ENCODE peak calls at places on chromosome 22, in eight cellular contexts. H is fibroblast of lung; J is astrocyte of the spinal cord; Q is GM06990; U is fibroblast of pulmonary artery; V is choroid plexus epithelial cell; B is CD8-positive, alpha-beta T cell; L is neural progenitor cell. G is an unnamed sample.

GRCh38 chr22:40240671-40241070 is 62.9 kb downstream of the TNRC6B start:
- DNase-seq in V (no peak), B (no peak), L (no peak), J (no peak), U (no peak), Q (no peak), H (no peak), G (no peak)

GRCh38 chr22:39115570-39115969 is 18.5 kb downstream of the APOBEC3H start:
- DNase-seq in H (no peak), V (no peak), U (no peak), Q (no peak), B (no peak), J (no peak), L (no peak), G (no peak)

GRCh38 chr22:47165338-47165931 is 403.0 kb downstream of the TBC1D22A start:
- DNase-seq in L (no peak), H (no peak), B (no peak), J (no peak), V (no peak), Q (no peak), U (no peak), G (no peak)

GRCh38 chr22:40491990-40492631 is 121.7 kb downstream of the SGSM3 start:
- DNase-seq in V (peak), H (peak), L (no peak), U (peak), Q (peak), J (peak), B (no peak), G (no peak)

GRCh38 chr22:39183991-39184585 is 31.6 kb upstream of the CBX7 start:
- DNase-seq in B (no peak), U (peak), J (no peak), H (peak), Q (no peak), V (peak), L (no peak), G (no peak)

GRCh38 chr22:29797351-29797750 is 30.2 kb downstream of the UQCR10 start:
- DNase-seq in V (no peak), B (no peak), H (no peak), J (no peak), Q (no peak), L (no peak), U (no peak), G (no peak)

GRCh38 chr22:23767673-23768548 is at the start of gene CHCHD10:
- DNase-seq in L (peak), B (peak), H (peak), J (peak), Q (peak), U (peak), V (peak), G (peak)

GRCh38 chr22:24588370-24588755 is 4.5 kb downstream of the LRRC75B start:
- DNase-seq in B (no peak), V (no peak), L (no peak), Q (no peak), H (no peak), J (peak), U (no peak), G (no peak)

GRCh38 chr22:48153726-48154125 is 1391.3 kb downstream of the TBC1D22A start:
- DNase-seq in V (no peak), L (no peak), B (no peak), H (no peak), U (no peak), J (no peak), Q (no peak), G (no peak)

GRCh38 chr22:49349181-49349835 is 478.4 kb downstream of the BRD1 start:
- DNase-seq in L (no peak), H (no peak), Q (no peak), B (no peak), J (no peak), V (no peak), U (no peak), G (no peak)

GRCh38 chr22:25334091-25334490 is 114.7 kb downstream of the CRYBB2 start:
- DNase-seq in J (no peak), U (peak), V (peak), Q (no peak), H (peak), L (peak), B (no peak), G (peak)

GRCh38 chr22:22769434-22770279 is 118.0 kb upstream of the IGLL5 start:
- DNase-seq in L (peak), V (no peak), Q (no peak), B (no peak), U (no peak), J (no peak), H (no peak), G (no peak)

GRCh38 chr22:30041881-30042280 is 38.4 kb upstream of the HORMAD2 start:
- DNase-seq in U (no peak), J (no peak), L (no peak), B (no peak), Q (no peak), V (no peak), H (no peak), G (no peak)

GRCh38 chr22:46894081-46894671 is 131.7 kb downstream of the TBC1D22A start:
- DNase-seq in Q (no peak), U (no peak), V (no peak), B (no peak), H (peak), L (no peak), J (no peak), G (no peak)

GRCh38 chr22:25448435-25449051 is 115.9 kb upstream of the GRK3 start:
- DNase-seq in J (peak), B (no peak), U (peak), L (peak), V (peak), Q (peak), H (peak), G (peak)

GRCh38 chr22:50657925-50658324 is 14.7 kb upstream of the SHANK3 start:
- DNase-seq in U (no peak), V (no peak), J (no peak), Q (no peak), B (no peak), H (peak), L (no peak), G (no peak)

GRCh38 chr22:50660306-50660705 is 12.3 kb upstream of the SHANK3 start:
- DNase-seq in H (no peak), V (peak), U (no peak), B (no peak), Q (no peak), J (no peak), L (no peak), G (no peak)

DNA sequence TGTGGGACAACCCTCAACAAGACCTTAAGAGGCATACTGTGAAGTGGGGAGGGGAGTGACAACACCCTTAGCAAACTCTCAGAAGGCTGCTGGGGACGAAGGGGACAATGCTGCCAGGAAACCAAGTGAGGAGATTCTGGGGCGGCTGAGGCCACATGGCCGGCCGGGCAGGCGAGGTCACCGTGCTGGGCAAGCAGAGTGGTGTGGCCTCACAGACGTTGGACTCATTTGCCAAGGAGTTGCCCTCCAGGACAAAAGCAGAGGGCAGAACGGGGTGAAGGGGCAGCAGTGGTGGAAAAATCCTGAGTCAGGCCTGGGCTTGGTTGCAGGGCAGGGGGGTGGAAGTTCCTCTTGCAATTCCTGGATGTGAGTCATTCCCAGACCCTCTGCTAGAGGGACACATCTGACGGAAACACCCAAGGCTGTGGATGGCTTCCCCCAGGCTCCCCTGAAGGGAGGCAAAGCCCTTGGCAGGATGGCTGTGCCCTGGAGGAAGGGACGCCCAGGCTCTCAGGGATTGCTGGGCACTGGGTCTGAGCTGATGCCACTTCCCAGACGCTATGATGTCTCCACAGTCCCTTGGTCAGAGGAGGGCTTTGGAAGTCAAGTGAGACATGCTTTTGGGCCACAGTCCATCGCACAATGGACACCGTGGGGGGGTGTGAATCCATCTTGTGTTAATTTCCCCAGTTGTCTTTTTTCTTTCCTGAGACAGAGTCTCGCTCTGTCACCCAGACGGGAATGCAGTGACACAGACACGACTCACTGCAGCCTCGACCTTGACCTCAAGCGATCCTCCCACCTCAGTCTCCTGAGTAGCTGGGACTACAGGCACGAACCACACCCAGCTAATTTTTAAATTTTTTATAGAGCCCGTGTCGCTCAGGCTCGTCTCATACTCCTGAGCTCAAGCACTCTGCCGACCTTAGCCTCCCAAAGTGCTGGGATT is 16.2 kb upstream of the SHANK3 start:
- DNase-seq in B (no peak), V (peak), H (peak), L (no peak), J (peak), U (peak), Q (no peak), G (no peak)
- TF ChIP-seq CTCF in B (no peak), V (no peak), H (no peak), L (no peak), J (no peak), U (no peak), Q (no peak), G (no peak)

DNA sequence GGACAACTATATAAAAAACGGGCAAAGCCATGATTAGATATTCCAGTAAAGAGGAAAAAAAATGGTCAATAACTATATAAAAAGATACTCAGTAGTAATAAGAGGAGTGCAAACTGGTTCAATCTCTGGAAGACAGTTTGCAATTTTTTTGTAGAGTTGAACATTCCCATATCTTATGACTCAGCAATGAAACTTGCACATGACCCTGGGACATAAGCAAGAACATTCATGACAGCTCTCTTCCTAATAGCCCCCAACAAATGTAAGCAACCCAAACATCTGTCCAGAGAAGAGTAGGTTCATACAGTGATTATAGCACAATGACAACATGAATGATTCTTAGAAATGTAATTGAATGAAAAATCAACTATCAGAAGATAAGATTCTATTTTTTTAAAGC is 21.8 kb upstream of the CSF2RB start:
- DNase-seq in H (no peak), B (no peak), Q (no peak), J (no peak), U (peak), L (no peak), V (peak), G (no peak)
- TF ChIP-seq CTCF in H (no peak), B (no peak), Q (no peak), J (no peak), U (no peak), L (no peak), V (no peak), G (no peak)

GRCh38 chr22:37199103-37199838 is 11.2 kb upstream of the C1QTNF6 start:
- DNase-seq in L (peak), B (peak), V (peak), H (peak), J (peak), Q (peak), U (peak), G (peak)

GRCh38 chr22:37201066-37201820 is 11.0 kb downstream of the SSTR3 start:
- DNase-seq in B (no peak), J (no peak), V (no peak), H (no peak), U (no peak), Q (no peak), L (no peak), G (no peak)

GRCh38 chr22:37197451-37198289 is 9.6 kb upstream of the C1QTNF6 start:
- DNase-seq in B (no peak), Q (no peak), J (peak), V (peak), U (peak), H (no peak), L (no peak), G (no peak)

GRCh38 chr22:37198290-37199102 is 10.4 kb upstream of the C1QTNF6 start:
- DNase-seq in L (peak), V (peak), H (peak), B (peak), Q (peak), U (peak), J (peak), G (peak)

DNA sequence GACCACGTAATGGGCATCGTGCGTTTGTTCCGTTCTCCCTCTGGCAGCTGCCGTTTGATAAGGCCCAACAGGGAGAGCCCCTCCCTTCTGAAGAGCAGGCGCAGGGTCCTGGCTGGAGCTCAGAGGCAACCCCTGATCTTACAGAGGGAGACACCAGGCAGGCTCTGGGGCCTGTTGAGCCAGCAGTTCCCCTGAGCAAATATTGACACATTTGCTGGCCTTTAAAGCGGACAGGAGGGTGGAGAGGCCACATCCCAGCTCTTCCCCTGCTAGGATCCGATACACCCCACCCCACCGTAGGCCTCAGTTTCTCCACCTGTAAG is 11.8 kb upstream of the C1QTNF6 start:
- DNase-seq in L (no peak), Q (no peak), J (no peak), U (no peak), V (no peak), H (no peak), B (no peak), G (no peak)
- TF ChIP-seq CTCF in L (no peak), Q (no peak), J (no peak), U (no peak), V (no peak), H (no peak), B (no peak), G (no peak)

GRCh38 chr22:34427841-34428240 is 507.6 kb upstream of the LARGE1 start:
- DNase-seq in Q (no peak), J (no peak), V (no peak), H (no peak), U (no peak), L (no peak), B (no peak), G (no peak)
- TF ChIP-seq CTCF in Q (no peak), J (no peak), V (no peak), H (no peak), U (no peak), L (no peak), B (no peak), G (no peak)